ENCODE peak calls at places on chromosomes 3 and 15, in five cellular contexts. R, C, O, Y and G are unnamed samples.

GRCh38 chr3:186937017-186937875 is 6.9 kb downstream of the ST6GAL1 start:
- DNase-seq in R (no peak), C (no peak), O (no peak), Y (no peak), G (no peak)

GRCh38 chr15:62413147-62413546 is 248.1 kb upstream of the C2CD4B start:
- DNase-seq in Y (no peak), R (no peak), C (no peak), O (no peak), G (no peak)

GRCh38 chr15:92979011-92979701 is 79.0 kb downstream of the CHD2 start:
- DNase-seq in R (no peak), C (no peak), O (no peak), Y (no peak), G (no peak)

GRCh38 chr3:194148383-194148782 is 12.4 kb downstream of the HES1 start:
- DNase-seq in C (no peak), R (no peak), Y (no peak), O (no peak), G (no peak)

GRCh38 chr3:37537914-37538691 is 323.6 kb upstream of the CTDSPL start:
- DNase-seq in O (no peak), C (no peak), R (no peak), Y (no peak), G (no peak)

GRCh38 chr15:65069179-65069578 is 1.4 kb upstream of the RASL12 start:
- DNase-seq in C (no peak), O (no peak), Y (no peak), R (no peak), G (no peak)

GRCh38 chr3:56185827-56186226 is 282.4 kb downstream of the ERC2 start:
- DNase-seq in O (no peak), Y (no peak), R (no peak), C (no peak), G (no peak)

GRCh38 chr3:184581331-184582210 is 20.0 kb downstream of the EPHB3 start:
- DNase-seq in C (no peak), R (no peak), Y (no peak), O (no peak), G (no peak)

GRCh38 chr15:70314018-70314354 is 216.3 kb upstream of the TLE3 start:
- DNase-seq in O (no peak), R (no peak), Y (no peak), C (no peak), G (no peak)

GRCh38 chr3:3127432-3128010 is 781 bp downstream of the TRNT1 start:
- DNase-seq in Y (no peak), C (peak; percentile 26), O (peak; percentile 17), R (peak; percentile 3), G (peak; percentile 18)

GRCh38 chr3:52220380-52221026 is 4.9 kb downstream of the TLR9 start:
- DNase-seq in R (peak; percentile 83), O (peak; percentile 54), C (peak; percentile 77), Y (peak; percentile 16), G (peak; percentile 79)

GRCh38 chr3:114687157-114687556 is 393.3 kb downstream of the TIGIT start:
- DNase-seq in C (no peak), R (no peak), Y (no peak), O (no peak), G (no peak)

GRCh38 chr3:129838086-129838485 is 55.4 kb downstream of the TMCC1 start:
- DNase-seq in R (no peak), O (no peak), Y (no peak), C (no peak), G (no peak)

GRCh38 chr15:58840048-58840447 is 68.9 kb downstream of the MINDY2 start:
- DNase-seq in O (no peak), R (no peak), Y (no peak), C (no peak), G (no peak)

GRCh38 chr3:117893638-117894037 is 1141.0 kb downstream of the IGSF11 start:
- DNase-seq in Y (no peak), O (no peak), C (no peak), R (no peak), G (no peak)

GRCh38 chr15:77415450-77416448 is 4.2 kb downstream of the PEAK1 start:
- DNase-seq in C (no peak), Y (no peak), R (no peak), O (no peak), G (no peak)

GRCh38 chr3:149967067-149967685 is 3.5 kb downstream of the PFN2 start:
- DNase-seq in C (peak; percentile 48), Y (peak; percentile 81), R (peak; percentile 72), O (peak; percentile 32), G (no peak)

GRCh38 chr3:132417695-132418520 is 606 bp downstream of the DNAJC13 start:
- DNase-seq in C (no peak), Y (peak; percentile 49), R (peak; percentile 87), O (no peak), G (peak; percentile 64)

GRCh38 chr3:54625805-54626787 is 301.8 kb downstream of the LRTM1 start:
- DNase-seq in R (no peak), C (no peak), O (no peak), Y (no peak), G (no peak)

GRCh38 chr15:36643551-36643950 is 64.1 kb downstream of the CDIN1 start:
- DNase-seq in C (no peak), O (no peak), R (no peak), Y (no peak), G (no peak)

GRCh38 chr15:61974118-61974517 is 86.1 kb downstream of the VPS13C start:
- DNase-seq in R (no peak), C (no peak), Y (no peak), O (no peak), G (no peak)

GRCh38 chr3:143123353-143123974 is 3.9 kb downstream of the CHST2 start:
- DNase-seq in O (peak; percentile 28), C (no peak), Y (no peak), R (no peak), G (no peak)

GRCh38 chr3:121592856-121593702 is at the start of gene FBXO40:
- DNase-seq in R (no peak), O (no peak), Y (no peak), C (no peak), G (no peak)

GRCh38 chr3:60034047-60034446 is 984.2 kb upstream of the CFAP20DC start:
- DNase-seq in Y (no peak), R (no peak), C (no peak), O (no peak), G (no peak)

GRCh38 chr15:37289109-37289765 is 188.9 kb upstream of the MEIS2 start:
- DNase-seq in C (no peak), Y (peak; percentile 1), R (peak; percentile 62), O (no peak), G (no peak)